ENCODE peak calls at places on chromosomes 1 and 21, in seven cellular contexts. P, G, U, E, O, Q and W are unnamed samples.

GRCh38 chr1:63966016-63966415 is 192.2 kb downstream of the ROR1 start:
- DNase-seq in Q (no peak), O (no peak), G (no peak), U (no peak), E (no peak), P (no peak), W (no peak)

GRCh38 chr21:42164064-42164789 is 54.7 kb upstream of the ABCG1 start:
- DNase-seq in Q (peak), U (peak), O (no peak), G (no peak), P (peak), E (no peak), W (no peak)

GRCh38 chr1:7686301-7686850 is 84.7 kb upstream of the VAMP3 start:
- DNase-seq in G (no peak), E (no peak), U (no peak), O (no peak), P (no peak), Q (no peak), W (no peak)

GRCh38 chr1:100989306-100990077 is 36.1 kb downstream of the DPH5 start:
- DNase-seq in E (no peak), P (no peak), U (peak), O (peak), Q (no peak), G (no peak), W (peak)

GRCh38 chr1:24752305-24752704 is 7.1 kb downstream of the CLIC4 start:
- DNase-seq in Q (no peak), U (no peak), O (no peak), G (no peak), P (no peak), E (no peak), W (no peak)

GRCh38 chr1:200079576-200079975 is 52.1 kb downstream of the NR5A2 start:
- DNase-seq in O (no peak), E (no peak), Q (no peak), G (no peak), U (no peak), P (no peak), W (no peak)

GRCh38 chr1:13836631-13837030 is 136.6 kb downstream of the PRDM2 start:
- DNase-seq in O (no peak), Q (no peak), E (no peak), U (no peak), G (no peak), P (no peak), W (no peak)

GRCh38 chr1:75174031-75174760 is 40.0 kb downstream of the LHX8 start:
- DNase-seq in P (no peak), Q (no peak), U (no peak), O (no peak), G (no peak), E (no peak), W (no peak)

GRCh38 chr21:27681038-27681437 is 714.1 kb upstream of the ADAMTS5 start:
- DNase-seq in U (peak), E (no peak), P (no peak), Q (no peak), O (peak), G (no peak), W (peak)

GRCh38 chr1:11767932-11768704 is 6.1 kb downstream of the C1orf167 start:
- DNase-seq in P (peak), E (no peak), U (no peak), G (no peak), Q (no peak), O (no peak), W (no peak)

GRCh38 chr1:218658899-218659298 is 313.8 kb downstream of the TGFB2 start:
- DNase-seq in Q (no peak), O (peak), U (peak), G (no peak), P (no peak), E (no peak), W (peak)

GRCh38 chr1:226121587-226122400 is 59.3 kb downstream of the H3-3A start:
- DNase-seq in E (peak), U (peak), O (peak), G (no peak), P (peak), Q (peak), W (peak)

GRCh38 chr1:195806060-195806459 is 802.2 kb downstream of the KCNT2 start:
- DNase-seq in P (no peak), U (no peak), E (no peak), O (no peak), G (no peak), Q (no peak), W (no peak)

GRCh38 chr1:85411567-85412312 is 53.2 kb downstream of the DDAH1 start:
- DNase-seq in E (no peak), G (no peak), Q (no peak), P (no peak), U (no peak), O (peak), W (no peak)

GRCh38 chr1:89088597-89088996 is 23.6 kb upstream of the GBP1 start:
- DNase-seq in P (no peak), Q (peak), E (no peak), G (no peak), U (no peak), O (no peak), W (no peak)

GRCh38 chr1:45171575-45171974 is 34.8 kb downstream of the ZSWIM5 start:
- DNase-seq in Q (no peak), G (no peak), U (no peak), P (no peak), E (no peak), O (no peak), W (no peak)

GRCh38 chr1:117003253-117003875 is 1.8 kb downstream of the CD101 start:
- DNase-seq in O (no peak), P (no peak), U (no peak), E (no peak), Q (no peak), G (no peak), W (no peak)

GRCh38 chr1:95115708-95116137 is 1.4 kb upstream of the TLCD4 start:
- DNase-seq in U (peak), E (no peak), P (no peak), Q (peak), G (no peak), O (no peak), W (no peak)

GRCh38 chr1:20448626-20449215 is 37.3 kb downstream of the CAMK2N1 start:
- DNase-seq in Q (no peak), O (no peak), G (no peak), E (peak), U (no peak), P (peak), W (no peak)

GRCh38 chr1:230423936-230424335 is 2.2 kb downstream of the PGBD5 start:
- DNase-seq in E (no peak), U (no peak), Q (no peak), G (no peak), P (no peak), O (no peak), W (no peak)

GRCh38 chr21:26116456-26117011 is 54.0 kb downstream of the APP start:
- DNase-seq in Q (peak), E (no peak), O (peak), P (peak), G (no peak), U (peak), W (peak)

GRCh38 chr1:18197299-18197698 is 89.7 kb downstream of the IGSF21 start:
- DNase-seq in U (no peak), O (no peak), E (no peak), G (no peak), Q (no peak), P (no peak), W (no peak)

GRCh38 chr1:223886516-223886921 is 40.8 kb upstream of the TP53BP2 start:
- DNase-seq in O (no peak), P (no peak), G (no peak), Q (peak), E (no peak), U (no peak), W (no peak)

GRCh38 chr1:78526496-78526895 is 35.7 kb downstream of the PTGFR start:
- DNase-seq in O (no peak), E (no peak), Q (no peak), P (no peak), G (no peak), U (no peak), W (no peak)

GRCh38 chr1:54274448-54274847 is 74.5 kb downstream of the MRPL37 start:
- DNase-seq in U (no peak), G (no peak), E (no peak), P (no peak), Q (no peak), O (no peak), W (no peak)

GRCh38 chr1:76764638-76765572 is 102.4 kb upstream of the ST6GALNAC5 start:
- DNase-seq in Q (no peak), O (peak), P (peak), E (no peak), G (no peak), U (no peak), W (no peak)

GRCh38 chr1:21321963-21322680 is 31.9 kb upstream of the ECE1 start:
- DNase-seq in U (no peak), E (no peak), P (no peak), Q (no peak), G (no peak), O (no peak), W (no peak)

GRCh38 chr1:223456747-223457146 is 63.5 kb downstream of the CCDC185 start:
- DNase-seq in O (no peak), Q (no peak), P (no peak), U (peak), G (no peak), E (no peak), W (no peak)

GRCh38 chr1:209549384-209550001 is 34.0 kb upstream of the CAMK1G start:
- DNase-seq in E (no peak), P (peak), O (no peak), G (no peak), U (no peak), Q (no peak), W (no peak)

GRCh38 chr1:30520461-30520860 is 202.9 kb downstream of the MATN1 start:
- DNase-seq in Q (no peak), P (no peak), E (no peak), G (no peak), O (no peak), U (no peak), W (no peak)

GRCh38 chr1:8252266-8252951 is 65.5 kb upstream of the SLC45A1 start:
- DNase-seq in G (no peak), Q (no peak), O (no peak), E (no peak), P (no peak), U (no peak), W (no peak)

GRCh38 chr1:208267896-208268295 is 23.7 kb upstream of the PLXNA2 start:
- DNase-seq in P (no peak), G (no peak), O (no peak), U (no peak), Q (no peak), E (no peak), W (no peak)

GRCh38 chr1:208264469-208265126 is 20.4 kb upstream of the PLXNA2 start:
- DNase-seq in P (no peak), Q (no peak), U (no peak), E (no peak), G (no peak), O (peak), W (no peak)

GRCh38 chr1:208265127-208265469 is 20.9 kb upstream of the PLXNA2 start:
- DNase-seq in U (no peak), Q (no peak), G (no peak), O (no peak), P (no peak), E (no peak), W (no peak)

GRCh38 chr1:208268541-208269337 is 24.6 kb upstream of the PLXNA2 start:
- DNase-seq in E (no peak), P (no peak), G (no peak), Q (no peak), O (no peak), U (no peak), W (no peak)

DNA sequence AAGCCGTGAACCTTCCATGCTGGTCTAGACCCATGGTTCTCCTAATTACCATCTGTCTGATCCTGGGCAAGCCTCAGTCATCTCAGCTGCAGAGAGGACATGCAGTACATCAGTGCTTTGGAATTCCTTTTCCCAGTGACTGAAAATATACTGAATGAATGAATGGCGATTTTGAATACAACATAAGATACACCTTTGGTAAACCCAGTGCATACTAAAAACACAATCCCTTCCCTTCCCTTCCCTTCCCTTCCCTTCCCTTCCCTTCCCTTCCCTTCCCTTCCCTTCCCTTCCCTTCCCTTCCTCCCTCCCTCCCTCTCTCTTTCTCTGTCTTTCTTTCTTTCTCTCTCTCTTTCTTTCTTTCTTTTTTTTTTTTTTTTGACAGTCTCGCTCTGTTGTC is 21.3 kb upstream of the PLXNA2 start:
- DNase-seq in G (no peak), O (no peak), Q (no peak), P (no peak), E (no peak), U (no peak), W (no peak)
- H2AFZ ChIP-seq in G (no peak), O (no peak), Q (no peak), P (no peak), E (no peak), U (no peak), W (no peak)

DNA sequence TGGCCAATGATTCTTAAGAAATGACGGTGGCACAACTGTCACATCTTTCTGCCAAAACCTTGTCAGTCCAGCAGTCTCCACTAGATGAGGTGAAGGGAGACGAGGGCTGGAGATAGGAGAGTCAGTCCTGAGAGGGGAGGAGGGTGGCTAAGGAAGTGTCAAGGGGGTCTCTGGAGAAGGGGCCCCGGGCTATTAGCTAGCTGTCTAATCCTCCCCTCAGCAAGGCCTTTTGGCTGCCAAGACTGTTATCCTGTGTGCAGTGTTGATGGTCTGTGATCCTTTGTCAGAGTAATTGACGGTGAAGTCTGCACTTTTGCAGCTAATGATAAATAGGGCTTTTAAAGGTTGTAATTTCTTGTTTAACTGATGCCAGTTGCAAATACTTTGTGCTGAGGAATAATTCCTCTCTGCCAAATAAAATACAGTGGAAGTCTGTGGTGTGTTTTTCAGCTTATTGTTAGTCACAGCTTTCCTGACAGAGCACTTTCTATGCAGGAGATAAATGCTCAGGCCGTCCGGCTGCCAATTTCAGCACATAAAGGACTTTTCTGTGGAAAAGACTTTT is 34.9 kb downstream of the PRRX1 start:
- DNase-seq in O (peak), U (no peak), P (no peak), E (peak), G (no peak), Q (no peak), W (peak)
- H3K9ac ChIP-seq in O (peak), U (no peak), P (peak), E (no peak), G (no peak), Q (no peak), W (peak)

GRCh38 chr21:34891610-34891943 is 157.5 kb downstream of the RUNX1 start:
- DNase-seq in Q (no peak), E (no peak), U (no peak), O (no peak), P (no peak), G (no peak), W (no peak)
- H2AFZ ChIP-seq in Q (no peak), E (no peak), U (peak), O (no peak), P (peak), G (no peak), W (peak)

GRCh38 chr1:150273310-150273709 is 720 bp downstream of the C1orf54 start:
- DNase-seq in Q (no peak), U (no peak), E (no peak), G (no peak), O (peak), P (no peak), W (peak)

GRCh38 chr1:150267896-150268295 is 920 bp downstream of the APH1A start:
- DNase-seq in Q (no peak), E (no peak), G (no peak), O (no peak), U (no peak), P (no peak), W (no peak)

GRCh38 chr1:150268706-150269403 is at the start of gene APH1A:
- DNase-seq in P (peak), E (peak), G (peak), Q (peak), O (peak), U (peak), W (peak)

GRCh38 chr1:150268342-150268705 is 492 bp downstream of the APH1A start:
- DNase-seq in P (peak), E (no peak), U (peak), Q (no peak), G (no peak), O (peak), W (no peak)

DNA sequence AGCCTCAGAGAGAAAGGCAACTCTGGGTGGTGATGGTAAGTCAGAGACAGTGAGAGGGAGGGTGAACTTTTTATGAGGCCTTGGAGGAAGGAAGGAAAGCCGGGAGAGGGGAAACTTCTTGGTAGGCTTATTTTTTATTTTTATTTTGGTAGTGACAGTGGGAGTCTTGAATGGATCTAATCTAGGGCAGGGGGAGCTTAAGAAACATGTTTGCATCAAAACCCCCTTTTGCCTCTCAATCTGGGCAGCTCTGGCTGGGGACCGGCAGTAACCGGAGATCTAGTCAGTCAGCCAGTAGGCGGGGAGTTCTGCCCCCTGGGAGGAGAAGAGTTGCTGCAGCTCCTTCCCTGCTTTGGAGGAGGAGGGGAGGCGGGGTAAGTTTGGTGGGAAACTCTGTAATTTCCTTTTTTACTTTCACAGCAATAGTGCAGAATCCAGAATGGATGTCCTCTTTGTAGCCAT is at the start of gene C1orf54:
- DNase-seq in Q (no peak), O (peak), E (peak), U (no peak), G (no peak), P (no peak), W (peak)
- H3K9ac ChIP-seq in Q (no peak), O (no peak), E (peak), U (no peak), G (peak), P (no peak), W (peak)

DNA sequence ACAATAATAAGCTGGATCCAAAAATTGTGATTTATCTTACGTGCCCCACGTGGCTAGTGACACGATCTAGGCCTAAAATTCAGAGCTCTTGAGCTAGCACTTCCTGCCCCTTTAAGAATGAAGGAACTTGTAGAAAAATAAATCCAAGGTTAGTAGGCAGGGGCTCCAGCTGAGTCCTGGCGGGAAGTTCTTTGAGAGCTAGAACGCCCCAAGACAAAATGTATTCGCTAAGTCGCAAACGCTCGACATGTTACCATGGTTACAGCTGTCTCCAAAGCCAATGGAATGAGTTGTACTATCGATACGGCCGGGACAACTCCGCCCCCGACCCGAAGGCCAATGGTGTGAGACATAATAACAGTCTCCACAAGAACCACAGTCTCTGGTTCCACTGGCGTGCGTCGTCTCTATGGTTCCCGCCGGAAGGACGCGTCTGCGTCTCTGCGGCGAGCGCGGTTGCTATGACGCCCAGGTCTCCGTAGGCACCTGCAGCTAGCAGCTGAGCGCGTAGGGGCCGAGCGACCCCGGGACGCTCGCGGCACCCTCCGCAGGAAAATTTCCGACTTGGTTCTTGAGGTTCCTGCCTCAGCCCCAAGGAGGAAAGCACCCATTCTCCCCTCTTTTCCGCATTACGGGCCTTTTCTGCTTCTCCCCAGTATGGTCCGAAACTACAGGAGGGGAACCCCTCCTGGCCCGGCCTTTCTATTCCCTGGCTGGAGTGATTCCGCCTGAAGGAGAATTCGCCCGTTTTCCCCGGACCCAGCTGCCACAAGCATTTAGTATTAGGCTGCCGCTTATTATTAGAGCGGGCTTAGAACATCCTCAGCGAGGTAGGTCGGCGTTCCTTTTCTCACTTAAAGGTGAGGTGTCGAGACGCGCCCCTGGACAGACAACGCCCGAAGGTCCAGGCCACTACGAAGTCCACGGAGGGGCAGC is at the start of gene CCDC30:
- DNase-seq in E (peak), G (peak), U (peak), Q (peak), O (peak), P (peak), W (peak)
- H2AFZ ChIP-seq in E (peak), G (peak), U (peak), Q (no peak), O (peak), P (peak), W (peak)

GRCh38 chr1:6622396-6623152 is 2.1 kb upstream of the THAP3 start:
- DNase-seq in P (no peak), U (no peak), G (no peak), E (no peak), O (no peak), Q (no peak), W (no peak)
- H3K9ac ChIP-seq in P (no peak), U (no peak), G (no peak), E (no peak), O (no peak), Q (no peak), W (no peak)

GRCh38 chr1:87513971-87514660 is 185.4 kb downstream of the LMO4 start:
- DNase-seq in E (no peak), Q (no peak), G (no peak), P (no peak), U (no peak), O (peak), W (peak)

GRCh38 chr1:87512431-87512830 is 183.8 kb downstream of the LMO4 start:
- DNase-seq in E (no peak), P (no peak), U (no peak), G (no peak), Q (no peak), O (peak), W (peak)

GRCh38 chr1:87511449-87511848 is 182.8 kb downstream of the LMO4 start:
- DNase-seq in U (no peak), G (no peak), E (no peak), O (no peak), P (no peak), Q (no peak), W (no peak)

GRCh38 chr1:87515781-87516180 is 187.1 kb downstream of the LMO4 start:
- DNase-seq in U (no peak), O (peak), Q (no peak), P (no peak), E (no peak), G (no peak), W (peak)

DNA sequence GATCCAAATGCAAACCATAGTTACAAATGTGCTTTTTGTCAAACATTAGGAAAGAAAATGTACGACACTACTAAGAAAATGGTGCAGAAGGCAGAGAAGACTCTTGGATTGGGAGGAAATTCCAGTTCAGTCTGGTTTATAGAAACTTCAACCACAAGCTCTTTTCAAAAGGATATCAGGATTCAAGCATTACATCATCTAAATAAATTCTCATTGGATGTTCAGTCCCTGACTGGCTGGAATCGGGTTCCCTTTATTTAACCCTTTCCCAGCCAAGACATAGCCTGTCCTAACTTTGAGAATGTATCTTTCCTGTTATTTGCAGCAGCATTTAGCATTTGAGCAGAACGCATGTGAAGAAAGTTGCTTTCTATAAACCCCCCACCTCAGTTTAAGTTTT is 184.6 kb downstream of the LMO4 start:
- DNase-seq in Q (no peak), U (no peak), E (no peak), G (no peak), O (peak), P (no peak), W (peak)
- H2AFZ ChIP-seq in Q (no peak), U (no peak), E (peak), G (no peak), O (peak), P (peak), W (no peak)